ENCODE peak calls at places on chromosome 16, in six cellular contexts. E, W, P, Q, O and K are unnamed samples.

GRCh38 chr16:1363501-1364041 is 11.8 kb downstream of the GNPTG start:
- DNase-seq in E (peak), W (peak), P (peak), Q (no peak), O (peak), K (peak)

GRCh38 chr16:54324716-54325115 is 38.1 kb upstream of the IRX3 start:
- DNase-seq in E (no peak), W (no peak), P (no peak), Q (no peak), O (no peak), K (no peak)

GRCh38 chr16:13767215-13767614 is 152.7 kb upstream of the ERCC4 start:
- DNase-seq in E (no peak), W (no peak), P (no peak), Q (no peak), O (peak), K (no peak)

GRCh38 chr16:5865231-5865630 is 767.6 kb upstream of the EEF2KMT start:
- DNase-seq in E (no peak), W (no peak), P (peak), Q (no peak), O (no peak), K (no peak)

GRCh38 chr16:88941933-88942909 is 34.8 kb downstream of the CBFA2T3 start:
- DNase-seq in E (peak), W (peak), P (no peak), Q (peak), O (peak), K (no peak)

GRCh38 chr16:58002411-58002790 is 1.2 kb downstream of the USB1 start:
- DNase-seq in E (no peak), W (peak), P (no peak), Q (no peak), O (no peak), K (no peak)

GRCh38 chr16:21656795-21657768 is 4.7 kb upstream of the IGSF6 start:
- DNase-seq in E (no peak), W (peak), P (peak), Q (no peak), O (peak), K (no peak)

GRCh38 chr16:25896412-25896811 is 204.7 kb downstream of the HS3ST4 start:
- DNase-seq in E (no peak), W (no peak), P (no peak), Q (no peak), O (no peak), K (no peak)

GRCh38 chr16:3235856-3236669 is 1.1 kb upstream of the ZNF200 start:
- DNase-seq in E (peak), W (peak), P (no peak), Q (no peak), O (peak), K (peak)